ENCODE peak calls at places on chromosomes 4 and X, in five cellular contexts. One of them, this sample, is unnamed.

GRCh38 chrX:91435465-91435864 is 826 bp downstream of the PABPC5 start:
- DNase-seq in body of pancreas: no peak
- DNase-seq in fibroblast of pulmonary artery: no peak
- DNase-seq in epithelial cell of proximal tubule: no peak
- DNase-seq in tibial artery: no peak
- DNase-seq in this sample: no peak

GRCh38 chr4:8160233-8160560 is 1.6 kb upstream of the ABLIM2 start:
- DNase-seq in epithelial cell of proximal tubule: no peak
- DNase-seq in body of pancreas: peak; percentile 67
- DNase-seq in tibial artery: no peak
- DNase-seq in fibroblast of pulmonary artery: no peak
- DNase-seq in this sample: no peak

GRCh38 chr4:108725457-108725856 is 37.4 kb downstream of the ETNPPL start:
- DNase-seq in fibroblast of pulmonary artery: no peak
- DNase-seq in tibial artery: no peak
- DNase-seq in epithelial cell of proximal tubule: no peak
- DNase-seq in body of pancreas: no peak
- DNase-seq in this sample: no peak

GRCh38 chr4:158858410-158859189 is 89.8 kb downstream of the FNIP2 start:
- DNase-seq in tibial artery: no peak
- DNase-seq in epithelial cell of proximal tubule: no peak
- DNase-seq in fibroblast of pulmonary artery: no peak
- DNase-seq in body of pancreas: no peak
- DNase-seq in this sample: no peak

GRCh38 chr4:59676389-59676788 is 1523.7 kb upstream of the ADGRL3 start:
- DNase-seq in fibroblast of pulmonary artery: no peak
- DNase-seq in epithelial cell of proximal tubule: no peak
- DNase-seq in body of pancreas: no peak
- DNase-seq in tibial artery: no peak
- DNase-seq in this sample: no peak

GRCh38 chr4:140837742-140838141 is 81.6 kb upstream of the TBC1D9 start:
- DNase-seq in tibial artery: no peak
- DNase-seq in epithelial cell of proximal tubule: no peak
- DNase-seq in body of pancreas: no peak
- DNase-seq in fibroblast of pulmonary artery: peak; percentile 11
- DNase-seq in this sample: no peak

GRCh38 chrX:118976599-118977340 is 2.4 kb downstream of the LONRF3 start:
- DNase-seq in body of pancreas: peak; percentile 67
- DNase-seq in epithelial cell of proximal tubule: no peak
- DNase-seq in fibroblast of pulmonary artery: no peak
- DNase-seq in tibial artery: peak; percentile 29
- DNase-seq in this sample: no peak

GRCh38 chrX:78102100-78102499 is 1.9 kb upstream of the PGK1 start:
- DNase-seq in body of pancreas: no peak
- DNase-seq in tibial artery: no peak
- DNase-seq in epithelial cell of proximal tubule: no peak
- DNase-seq in fibroblast of pulmonary artery: no peak
- DNase-seq in this sample: no peak

GRCh38 chrX:129823115-129823514 is 20.6 kb downstream of the ZDHHC9 start:
- DNase-seq in tibial artery: peak; percentile 26
- DNase-seq in body of pancreas: peak; percentile 22
- DNase-seq in epithelial cell of proximal tubule: no peak
- DNase-seq in fibroblast of pulmonary artery: peak; percentile 62
- DNase-seq in this sample: no peak

GRCh38 chr4:67779631-67780030 is 25.4 kb upstream of the GNRHR start:
- DNase-seq in tibial artery: no peak
- DNase-seq in fibroblast of pulmonary artery: no peak
- DNase-seq in epithelial cell of proximal tubule: no peak
- DNase-seq in body of pancreas: no peak
- DNase-seq in this sample: no peak

GRCh38 chrX:47234583-47234982 is 1.8 kb downstream of the USP11 start:
- DNase-seq in fibroblast of pulmonary artery: peak; percentile 28
- DNase-seq in tibial artery: no peak
- DNase-seq in body of pancreas: no peak
- DNase-seq in epithelial cell of proximal tubule: no peak
- DNase-seq in this sample: no peak
- H3K4me3 ChIP-seq in fibroblast of pulmonary artery: peak overlapping the region; percentile 70
- H3K4me3 ChIP-seq in tibial artery: peak overlapping the region; percentile 66
- H3K4me3 ChIP-seq in body of pancreas: no peak overlapping the region
- H3K4me3 ChIP-seq in epithelial cell of proximal tubule: peak overlapping the region; percentile 68
- H3K4me3 ChIP-seq in this sample: no peak overlapping the region

GRCh38 chrX:150548684-150549083 is 19.7 kb upstream of the MTM1 start:
- DNase-seq in fibroblast of pulmonary artery: peak; percentile 8
- DNase-seq in body of pancreas: no peak
- DNase-seq in tibial artery: no peak
- DNase-seq in epithelial cell of proximal tubule: no peak
- DNase-seq in this sample: no peak
- TF ChIP-seq CTCF in fibroblast of pulmonary artery: no peak
- TF ChIP-seq CTCF in body of pancreas: no peak
- TF ChIP-seq CTCF in tibial artery: no peak
- TF ChIP-seq CTCF in epithelial cell of proximal tubule: no peak
- TF ChIP-seq CTCF in this sample: no peak

GRCh38 chrX:126557151-126557550 is 4.5 kb upstream of the DCAF12L1 start:
- DNase-seq in fibroblast of pulmonary artery: no peak
- DNase-seq in tibial artery: no peak
- DNase-seq in body of pancreas: no peak
- DNase-seq in epithelial cell of proximal tubule: no peak
- DNase-seq in this sample: no peak

GRCh38 chrX:126551306-126551705 is 1.3 kb downstream of the DCAF12L1 start:
- DNase-seq in fibroblast of pulmonary artery: no peak
- DNase-seq in tibial artery: no peak
- DNase-seq in epithelial cell of proximal tubule: no peak
- DNase-seq in body of pancreas: no peak
- DNase-seq in this sample: no peak

GRCh38 chrX:126552313-126553022 is at the start of gene DCAF12L1:
- DNase-seq in fibroblast of pulmonary artery: no peak
- DNase-seq in body of pancreas: no peak
- DNase-seq in tibial artery: no peak
- DNase-seq in epithelial cell of proximal tubule: no peak
- DNase-seq in this sample: no peak

GRCh38 chrX:126550816-126551215 is 1.8 kb downstream of the DCAF12L1 start:
- DNase-seq in fibroblast of pulmonary artery: no peak
- DNase-seq in tibial artery: no peak
- DNase-seq in body of pancreas: no peak
- DNase-seq in epithelial cell of proximal tubule: peak; percentile 58
- DNase-seq in this sample: no peak

DNA sequence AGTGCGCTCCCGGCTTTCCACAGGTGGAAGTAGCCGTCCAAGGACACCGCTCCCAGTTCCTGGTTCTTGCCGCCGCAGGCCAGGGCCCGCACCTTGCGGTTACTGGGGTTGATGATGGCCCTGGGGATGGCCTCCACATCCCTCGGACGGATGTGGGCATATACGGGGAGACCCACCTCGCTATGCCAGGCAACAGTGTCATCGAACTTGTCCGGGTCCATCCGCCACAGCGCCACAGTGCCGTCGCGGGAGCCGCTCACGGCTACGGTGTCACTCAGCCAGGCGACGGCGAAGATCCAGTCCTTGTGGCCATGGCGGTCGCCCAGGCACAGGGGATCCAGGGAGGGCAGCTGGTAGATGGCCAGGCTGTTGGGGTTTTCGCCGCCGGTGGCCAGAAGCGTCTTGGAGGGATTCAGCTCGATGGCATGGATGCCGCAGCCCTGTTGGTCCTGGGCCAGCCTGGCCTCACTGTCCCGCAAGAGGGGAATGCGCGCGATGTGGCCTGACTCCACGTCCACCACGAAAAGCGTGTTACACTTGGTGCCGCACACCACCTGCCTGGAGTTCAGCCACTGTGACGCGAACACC is 795 bp downstream of the DCAF12L1 start:
- DNase-seq in fibroblast of pulmonary artery: no peak
- DNase-seq in epithelial cell of proximal tubule: no peak
- DNase-seq in body of pancreas: no peak
- DNase-seq in tibial artery: no peak
- DNase-seq in this sample: no peak
- H3K4me3 ChIP-seq in fibroblast of pulmonary artery: no peak overlapping the region
- H3K4me3 ChIP-seq in epithelial cell of proximal tubule: peak overlapping the region; percentile 50
- H3K4me3 ChIP-seq in body of pancreas: no peak overlapping the region
- H3K4me3 ChIP-seq in tibial artery: no peak overlapping the region
- H3K4me3 ChIP-seq in this sample: no peak overlapping the region

GRCh38 chr4:31051151-31051550 is 331.0 kb downstream of the PCDH7 start:
- DNase-seq in body of pancreas: no peak
- DNase-seq in tibial artery: no peak
- DNase-seq in fibroblast of pulmonary artery: no peak
- DNase-seq in epithelial cell of proximal tubule: no peak
- DNase-seq in this sample: no peak

GRCh38 chr4:31041385-31041784 is 321.2 kb downstream of the PCDH7 start:
- DNase-seq in fibroblast of pulmonary artery: no peak
- DNase-seq in epithelial cell of proximal tubule: no peak
- DNase-seq in body of pancreas: no peak
- DNase-seq in tibial artery: no peak
- DNase-seq in this sample: no peak

GRCh38 chr4:31045151-31045550 is 325.0 kb downstream of the PCDH7 start:
- DNase-seq in body of pancreas: no peak
- DNase-seq in fibroblast of pulmonary artery: no peak
- DNase-seq in epithelial cell of proximal tubule: no peak
- DNase-seq in tibial artery: no peak
- DNase-seq in this sample: no peak

GRCh38 chr4:31043382-31044062 is 323.4 kb downstream of the PCDH7 start:
- DNase-seq in epithelial cell of proximal tubule: no peak
- DNase-seq in tibial artery: no peak
- DNase-seq in fibroblast of pulmonary artery: no peak
- DNase-seq in body of pancreas: no peak
- DNase-seq in this sample: no peak

GRCh38 chr4:31045724-31046318 is 325.7 kb downstream of the PCDH7 start:
- DNase-seq in tibial artery: no peak
- DNase-seq in fibroblast of pulmonary artery: peak; percentile 52
- DNase-seq in epithelial cell of proximal tubule: no peak
- DNase-seq in body of pancreas: peak; percentile 43
- DNase-seq in this sample: no peak
- TF ChIP-seq CTCF in tibial artery: peak; percentile 27
- TF ChIP-seq CTCF in fibroblast of pulmonary artery: peak; percentile 58
- TF ChIP-seq CTCF in epithelial cell of proximal tubule: peak; percentile 70
- TF ChIP-seq CTCF in body of pancreas: peak; percentile 42
- TF ChIP-seq CTCF in this sample: no peak

GRCh38 chrX:134237363-134237702 is 351 bp downstream of the CCDC160 start:
- DNase-seq in tibial artery: no peak
- DNase-seq in epithelial cell of proximal tubule: no peak
- DNase-seq in fibroblast of pulmonary artery: no peak
- DNase-seq in body of pancreas: no peak
- DNase-seq in this sample: no peak

GRCh38 chrX:134240209-134240608 is 3.2 kb downstream of the CCDC160 start:
- DNase-seq in body of pancreas: no peak
- DNase-seq in fibroblast of pulmonary artery: no peak
- DNase-seq in tibial artery: no peak
- DNase-seq in epithelial cell of proximal tubule: no peak
- DNase-seq in this sample: no peak

GRCh38 chrX:134241960-134242619 is 5.1 kb downstream of the CCDC160 start:
- DNase-seq in body of pancreas: no peak
- DNase-seq in epithelial cell of proximal tubule: no peak
- DNase-seq in fibroblast of pulmonary artery: no peak
- DNase-seq in tibial artery: no peak
- DNase-seq in this sample: no peak

GRCh38 chrX:134236690-134237362 is at the start of gene CCDC160:
- DNase-seq in epithelial cell of proximal tubule: no peak
- DNase-seq in fibroblast of pulmonary artery: peak; percentile 15
- DNase-seq in tibial artery: peak; percentile 20
- DNase-seq in body of pancreas: peak; percentile 74
- DNase-seq in this sample: no peak

DNA sequence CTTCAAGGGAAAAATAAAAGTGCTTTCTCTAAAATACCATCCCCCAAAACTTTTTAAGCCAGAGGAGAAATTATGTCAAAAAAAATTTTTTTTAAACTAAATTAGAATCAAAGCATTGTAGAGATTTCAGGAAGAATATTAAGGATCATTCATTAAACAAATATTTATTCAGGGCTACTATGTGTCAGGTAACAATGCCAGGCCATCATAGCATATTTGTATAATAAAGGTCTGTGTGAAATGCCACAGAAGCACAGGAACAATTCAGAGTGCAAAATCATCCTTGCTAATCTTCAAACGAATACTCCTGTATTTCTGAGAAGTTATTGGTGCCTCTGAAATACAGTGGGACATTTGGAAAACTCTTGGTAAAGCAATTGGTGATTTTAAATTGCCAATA is 2.0 kb downstream of the CCDC160 start:
- DNase-seq in epithelial cell of proximal tubule: no peak
- DNase-seq in fibroblast of pulmonary artery: no peak
- DNase-seq in body of pancreas: no peak
- DNase-seq in tibial artery: no peak
- DNase-seq in this sample: no peak
- H3K4me3 ChIP-seq in epithelial cell of proximal tubule: no peak overlapping the region
- H3K4me3 ChIP-seq in fibroblast of pulmonary artery: no peak overlapping the region
- H3K4me3 ChIP-seq in body of pancreas: no peak overlapping the region
- H3K4me3 ChIP-seq in tibial artery: no peak overlapping the region
- H3K4me3 ChIP-seq in this sample: no peak overlapping the region

GRCh38 chr4:32112891-32113290 is 1392.7 kb downstream of the PCDH7 start:
- DNase-seq in tibial artery: no peak
- DNase-seq in epithelial cell of proximal tubule: no peak
- DNase-seq in fibroblast of pulmonary artery: no peak
- DNase-seq in body of pancreas: no peak
- DNase-seq in this sample: no peak

GRCh38 chr4:32119907-32120306 is 1399.7 kb downstream of the PCDH7 start:
- DNase-seq in tibial artery: no peak
- DNase-seq in epithelial cell of proximal tubule: no peak
- DNase-seq in fibroblast of pulmonary artery: no peak
- DNase-seq in body of pancreas: no peak
- DNase-seq in this sample: no peak

GRCh38 chr4:32117696-32118095 is 1397.5 kb downstream of the PCDH7 start:
- DNase-seq in epithelial cell of proximal tubule: no peak
- DNase-seq in body of pancreas: no peak
- DNase-seq in tibial artery: no peak
- DNase-seq in fibroblast of pulmonary artery: no peak
- DNase-seq in this sample: no peak
- TF ChIP-seq CTCF in epithelial cell of proximal tubule: peak; percentile 43
- TF ChIP-seq CTCF in body of pancreas: no peak
- TF ChIP-seq CTCF in tibial artery: no peak
- TF ChIP-seq CTCF in fibroblast of pulmonary artery: no peak
- TF ChIP-seq CTCF in this sample: no peak

DNA sequence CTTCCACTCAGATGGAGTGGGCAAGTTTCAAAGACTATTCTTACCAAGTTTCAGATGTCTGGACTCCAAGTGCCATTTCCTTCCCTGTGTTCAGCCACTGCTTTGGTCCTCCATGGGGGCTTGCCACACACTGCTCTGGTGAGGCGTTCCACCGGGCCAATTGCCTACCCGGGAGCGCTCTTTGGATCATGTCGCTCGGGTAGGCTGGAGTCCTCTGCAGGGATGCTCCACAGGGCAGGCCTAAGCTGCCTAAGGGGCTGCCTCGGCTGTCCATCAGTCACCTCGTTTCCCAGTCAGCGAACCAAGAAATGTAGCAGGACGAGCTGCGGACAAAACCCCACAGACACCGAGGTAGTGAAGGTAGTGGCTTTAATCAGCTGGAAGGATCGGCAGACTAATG is 200.7 kb upstream of the KLF8 start:
- DNase-seq in body of pancreas: no peak
- DNase-seq in epithelial cell of proximal tubule: no peak
- DNase-seq in fibroblast of pulmonary artery: no peak
- DNase-seq in tibial artery: no peak
- DNase-seq in this sample: no peak
- H3K4me3 ChIP-seq in body of pancreas: no peak overlapping the region
- H3K4me3 ChIP-seq in epithelial cell of proximal tubule: no peak overlapping the region
- H3K4me3 ChIP-seq in fibroblast of pulmonary artery: no peak overlapping the region
- H3K4me3 ChIP-seq in tibial artery: no peak overlapping the region
- H3K4me3 ChIP-seq in this sample: no peak overlapping the region

GRCh38 chr4:10526431-10527222 is 69.4 kb upstream of the ZNF518B start:
- DNase-seq in tibial artery: no peak
- DNase-seq in epithelial cell of proximal tubule: no peak
- DNase-seq in fibroblast of pulmonary artery: no peak
- DNase-seq in body of pancreas: no peak
- DNase-seq in this sample: no peak
- TF ChIP-seq CTCF in tibial artery: no peak
- TF ChIP-seq CTCF in epithelial cell of proximal tubule: no peak
- TF ChIP-seq CTCF in fibroblast of pulmonary artery: no peak
- TF ChIP-seq CTCF in body of pancreas: no peak
- TF ChIP-seq CTCF in this sample: no peak

This sample was measured in GM12864.